ENCODE peak calls at places on chromosome 3, in ten cellular contexts. M is brain microvascular endothelial cell; G is hepatic stellate cell; C is psoas muscle; U is RWPE1; Q is CD4-positive, alpha-beta memory T cell; S is activated T-cell treated with anti-CD3 and anti-CD28 coated beads for 48 hours; W is amygdala; T is T-helper 9 cell; Y is heart right ventricle. Z is an unnamed sample.

GRCh38 chr3:134559591-134559990 is 73.7 kb downstream of the CEP63 start:
- DNase-seq in T (no peak), M (no peak), G (no peak), C (no peak), Q (no peak), Y (no peak), S (no peak), U (no peak), W (no peak), Z (no peak)

GRCh38 chr3:107740992-107741896 is 218.5 kb downstream of the BBX start:
- DNase-seq in T (no peak), Q (peak), G (no peak), W (no peak), M (no peak), S (no peak), C (no peak), U (peak), Y (no peak), Z (no peak)

GRCh38 chr3:55752911-55753310 is 265.8 kb upstream of the WNT5A start:
- DNase-seq in W (no peak), G (no peak), T (no peak), U (no peak), S (no peak), M (no peak), C (no peak), Y (no peak), Q (no peak), Z (no peak)

GRCh38 chr3:183117046-183117445 is 17.8 kb upstream of the MCCC1 start:
- DNase-seq in W (no peak), M (no peak), T (no peak), C (no peak), S (no peak), G (no peak), Q (no peak), U (no peak), Y (no peak), Z (no peak)

GRCh38 chr3:72036899-72037298 is 252.0 kb upstream of the PROK2 start:
- DNase-seq in U (no peak), T (no peak), W (no peak), Q (no peak), Y (no peak), M (no peak), C (no peak), S (no peak), G (no peak), Z (peak)

GRCh38 chr3:37466660-37467359 is 292.4 kb upstream of the LRRFIP2 start:
- DNase-seq in U (no peak), M (no peak), G (no peak), W (no peak), T (no peak), Y (no peak), S (no peak), Q (no peak), C (no peak), Z (no peak)

GRCh38 chr3:123695731-123696640 is 111.1 kb upstream of the HACD2 start:
- DNase-seq in Q (no peak), M (no peak), Y (no peak), T (no peak), W (no peak), U (no peak), G (no peak), S (no peak), C (no peak), Z (no peak)

GRCh38 chr3:10272977-10273376 is 19.8 kb downstream of the GHRL start:
- DNase-seq in S (no peak), Q (no peak), U (no peak), C (no peak), M (no peak), G (no peak), T (no peak), W (no peak), Y (no peak), Z (no peak)

GRCh38 chr3:149449100-149449654 is 25.3 kb upstream of the TM4SF4 start:
- DNase-seq in Y (no peak), S (no peak), G (no peak), M (no peak), W (no peak), U (no peak), Q (no peak), T (no peak), C (no peak), Z (no peak)

GRCh38 chr3:187741403-187742350 is 3.6 kb downstream of the BCL6 start:
- DNase-seq in Q (peak), S (peak), Y (peak), G (no peak), C (peak), T (peak), M (peak), W (no peak), U (peak), Z (peak)

GRCh38 chr3:175664911-175665310 is 805.8 kb downstream of the NAALADL2 start:
- DNase-seq in Q (no peak), S (no peak), C (no peak), W (no peak), M (no peak), G (no peak), T (no peak), U (peak), Y (no peak), Z (no peak)

GRCh38 chr3:124174463-124174862 is 182.5 kb upstream of the ROPN1 start:
- DNase-seq in Y (no peak), U (no peak), T (no peak), C (no peak), G (no peak), Q (no peak), M (no peak), S (no peak), W (no peak), Z (peak)

GRCh38 chr3:129047553-129047839 is 13.1 kb upstream of the GP9 start:
- DNase-seq in M (no peak), T (no peak), G (no peak), Q (no peak), S (no peak), U (no peak), C (no peak), Y (no peak), W (no peak), Z (no peak)

GRCh38 chr3:130894873-130895330 is 1.0 kb downstream of the ATP2C1 start:
- DNase-seq in S (no peak), W (no peak), Y (no peak), U (no peak), C (no peak), M (no peak), Q (no peak), G (peak), T (no peak), Z (no peak)

GRCh38 chr3:151875759-151876158 is 2.3 kb downstream of the SUCNR1 start:
- DNase-seq in W (no peak), S (no peak), T (no peak), U (no peak), Q (no peak), M (no peak), C (no peak), Y (no peak), G (no peak), Z (peak)

GRCh38 chr3:156037356-156037755 is 83.0 kb upstream of the KCNAB1 start:
- DNase-seq in S (no peak), W (peak), C (no peak), U (no peak), G (no peak), M (no peak), Y (no peak), Q (no peak), T (no peak), Z (peak)

GRCh38 chr3:157127831-157128767 is 31.8 kb downstream of the CCNL1 start:
- DNase-seq in T (peak), M (peak), Q (peak), C (peak), U (peak), W (no peak), G (peak), Y (peak), S (peak), Z (peak)

GRCh38 chr3:147616998-147617619 is 207.9 kb downstream of the ZIC1 start:
- DNase-seq in U (no peak), T (no peak), Y (no peak), Q (no peak), G (peak), W (no peak), M (no peak), S (no peak), C (no peak), Z (peak)

GRCh38 chr3:55165704-55166103 is 237.8 kb upstream of the LRTM1 start:
- DNase-seq in M (no peak), S (no peak), T (no peak), U (no peak), Y (no peak), W (no peak), C (no peak), G (no peak), Q (no peak), Z (no peak)

GRCh38 chr3:63390831-63391230 is 112.7 kb downstream of the SYNPR start:
- DNase-seq in Q (no peak), G (peak), W (no peak), T (no peak), C (no peak), U (peak), Y (no peak), S (no peak), M (peak), Z (no peak)

GRCh38 chr3:38648024-38648658 is 1.3 kb downstream of the SCN5A start:
- DNase-seq in M (no peak), C (no peak), T (no peak), U (no peak), Y (no peak), S (no peak), G (peak), W (no peak), Q (no peak), Z (no peak)

GRCh38 chr3:120203016-120203415 is 82.0 kb downstream of the GPR156 start:
- DNase-seq in U (peak), Q (no peak), M (peak), T (no peak), W (no peak), C (peak), Y (no peak), G (no peak), S (no peak), Z (peak)

GRCh38 chr3:188084751-188085595 is 69.0 kb upstream of the LPP start:
- DNase-seq in W (no peak), Y (no peak), G (no peak), S (no peak), T (no peak), U (no peak), C (no peak), M (no peak), Q (no peak), Z (no peak)

GRCh38 chr3:183824761-183825379 is 507 bp downstream of the MAP6D1 start:
- DNase-seq in Y (no peak), Q (no peak), W (no peak), M (no peak), G (peak), T (no peak), C (peak), S (peak), U (peak), Z (no peak)

GRCh38 chr3:190258634-190259033 is 63.6 kb downstream of the CLDN1 start:
- DNase-seq in Q (no peak), S (no peak), C (no peak), M (peak), Y (no peak), T (no peak), G (no peak), W (peak), U (no peak), Z (no peak)

GRCh38 chr3:182445576-182445975 is 347.7 kb upstream of the ATP11B start:
- DNase-seq in W (no peak), T (no peak), M (no peak), Y (no peak), Q (no peak), G (no peak), C (no peak), S (no peak), U (no peak), Z (no peak)

GRCh38 chr3:123447749-123448502 is 964 bp downstream of the ADCY5 start:
- DNase-seq in Q (peak), C (no peak), M (no peak), S (peak), U (no peak), G (no peak), W (no peak), Y (peak), T (peak), Z (no peak)